ENCODE peak calls at places on chromosomes 3 and 15, in nine cellular contexts. J is stimulated activated CD4-positive, alpha-beta T cell treated with anti-CD3 and anti-CD28 coated beads, Interleukin-12 subunit alpha, Interleukin-12 subunit beta, amount 100 ng/mL, for 48 hours; B is Right ventricle myocardium superior; H is pulmonary artery endothelial cell; K is EH; X is EL; P is IMR-90; U is stimulated activated CD8-positive, alpha-beta memory T cell treated with anti-CD3 and anti-CD28 coated beads, Interleukin-4, amount 100 ng/mL, for 48 hours; W is CD8-positive, alpha-beta memory T cell. Q is an unnamed sample.

GRCh38 chr3:66133853-66134445 is 86.9 kb upstream of the SLC25A26 start:
- DNase-seq in J (no peak), B (no peak), H (peak), K (no peak), X (no peak), P (no peak), U (no peak), W (no peak), Q (no peak)

GRCh38 chr3:55165704-55166103 is 237.8 kb upstream of the LRTM1 start:
- DNase-seq in J (no peak), B (no peak), H (no peak), K (no peak), X (no peak), P (no peak), U (no peak), W (no peak), Q (no peak)

GRCh38 chr15:23372284-23372683 is 17.7 kb downstream of the GOLGA8S start:
- DNase-seq in J (no peak), B (no peak), H (no peak), K (no peak), X (no peak), P (no peak), U (no peak), W (no peak), Q (no peak)

GRCh38 chr3:172153335-172153861 is 114.0 kb downstream of the FNDC3B start:
- DNase-seq in J (no peak), B (peak), H (peak), K (peak), X (peak), P (peak), U (peak), W (no peak), Q (no peak)

GRCh38 chr3:170180107-170180951 is 1.2 kb downstream of the PHC3 start:
- DNase-seq in J (no peak), B (no peak), H (no peak), K (peak), X (peak), P (peak), U (peak), W (no peak), Q (no peak)

GRCh38 chr3:175493296-175493695 is 634.2 kb downstream of the NAALADL2 start:
- DNase-seq in J (no peak), B (no peak), H (no peak), K (no peak), X (no peak), P (peak), U (no peak), W (no peak), Q (no peak)

GRCh38 chr3:27195059-27195458 is 174.1 kb downstream of the NEK10 start:
- DNase-seq in J (no peak), B (no peak), H (no peak), K (peak), X (peak), P (peak), U (no peak), W (no peak), Q (no peak)

GRCh38 chr15:85607141-85607806 is 187.5 kb downstream of the KLHL25 start:
- DNase-seq in J (no peak), B (no peak), H (no peak), K (peak), X (peak), P (peak), U (no peak), W (no peak), Q (no peak)

GRCh38 chr3:72141264-72141663 is 356.3 kb upstream of the PROK2 start:
- DNase-seq in J (no peak), B (no peak), H (no peak), K (no peak), X (no peak), P (no peak), U (no peak), W (no peak), Q (no peak)

GRCh38 chr3:110881069-110881468 is 190.5 kb upstream of the NECTIN3 start:
- DNase-seq in J (no peak), B (peak), H (no peak), K (peak), X (peak), P (peak), U (no peak), W (no peak), Q (no peak)

GRCh38 chr3:16264174-16264707 is 502 bp downstream of the DPH3 start:
- DNase-seq in J (no peak), B (no peak), H (no peak), K (peak), X (no peak), P (no peak), U (no peak), W (no peak), Q (no peak)

GRCh38 chr15:89197503-89197971 is 23.8 kb downstream of the RLBP1 start:
- DNase-seq in J (no peak), B (no peak), H (no peak), K (peak), X (no peak), P (no peak), U (peak), W (no peak), Q (no peak)

GRCh38 chr3:197327701-197328100 is 29.3 kb upstream of the DLG1 start:
- DNase-seq in J (no peak), B (no peak), H (no peak), K (peak), X (no peak), P (peak), U (no peak), W (no peak), Q (no peak)

GRCh38 chr15:101071651-101072050 is 152.5 kb downstream of the LRRK1 start:
- DNase-seq in J (no peak), B (no peak), H (no peak), K (no peak), X (no peak), P (no peak), U (no peak), W (no peak), Q (no peak)

GRCh38 chr15:64883997-64884511 is 27.6 kb upstream of the ANKDD1A start:
- DNase-seq in J (peak), B (peak), H (peak), K (peak), X (peak), P (peak), U (peak), W (peak), Q (peak)

GRCh38 chr3:27715454-27715806 is 6.7 kb downstream of the EOMES start:
- DNase-seq in J (no peak), B (no peak), H (no peak), K (no peak), X (no peak), P (no peak), U (no peak), W (no peak), Q (no peak)

GRCh38 chr3:12303998-12304397 is 15.1 kb downstream of the PPARG start:
- DNase-seq in J (no peak), B (no peak), H (no peak), K (no peak), X (no peak), P (no peak), U (no peak), W (no peak), Q (no peak)

GRCh38 chr15:85582076-85582718 is 201.8 kb downstream of the AKAP13 start:
- DNase-seq in J (no peak), B (no peak), H (no peak), K (no peak), X (no peak), P (peak), U (no peak), W (peak), Q (no peak)

GRCh38 chr15:39785139-39785538 is 2.5 kb upstream of the FSIP1 start:
- DNase-seq in J (no peak), B (no peak), H (no peak), K (no peak), X (no peak), P (no peak), U (no peak), W (no peak), Q (no peak)

GRCh38 chr3:14147617-14148016 is 22.8 kb downstream of the TMEM43 start:
- DNase-seq in J (no peak), B (no peak), H (no peak), K (no peak), X (no peak), P (no peak), U (peak), W (peak), Q (no peak)

GRCh38 chr3:130480736-130481135 is 36.2 kb upstream of the COL6A6 start:
- DNase-seq in J (no peak), B (no peak), H (no peak), K (peak), X (peak), P (peak), U (no peak), W (no peak), Q (no peak)

GRCh38 chr3:61009025-61009424 is 242.2 kb downstream of the FHIT start:
- DNase-seq in J (no peak), B (no peak), H (no peak), K (no peak), X (no peak), P (no peak), U (no peak), W (no peak), Q (no peak)

GRCh38 chr15:75069301-75069925 is 46.0 kb downstream of the PPCDC start:
- DNase-seq in J (no peak), B (no peak), H (no peak), K (no peak), X (no peak), P (no peak), U (peak), W (no peak), Q (peak)

GRCh38 chr15:63277044-63277892 is at the start of gene APH1B:
- DNase-seq in J (peak), B (peak), H (peak), K (peak), X (peak), P (peak), U (peak), W (peak), Q (peak)

GRCh38 chr3:29693863-29694262 is 413.0 kb downstream of the RBMS3 start:
- DNase-seq in J (no peak), B (no peak), H (peak), K (peak), X (peak), P (peak), U (no peak), W (no peak), Q (no peak)

GRCh38 chr15:89018235-89018634 is 70.0 kb upstream of the ABHD2 start:
- DNase-seq in J (no peak), B (peak), H (no peak), K (peak), X (no peak), P (no peak), U (no peak), W (no peak), Q (no peak)

GRCh38 chr15:46442196-46442595 is 807.4 kb downstream of the SQOR start:
- DNase-seq in J (no peak), B (peak), H (no peak), K (peak), X (peak), P (no peak), U (no peak), W (no peak), Q (no peak)

GRCh38 chr3:64918989-64919388 is 231.2 kb upstream of the ADAMTS9 start:
- DNase-seq in J (no peak), B (no peak), H (no peak), K (no peak), X (no peak), P (no peak), U (no peak), W (no peak), Q (no peak)

GRCh38 chr15:100032358-100033080 is 299.3 kb upstream of the LYSMD4 start:
- DNase-seq in J (no peak), B (no peak), H (no peak), K (peak), X (peak), P (peak), U (no peak), W (no peak), Q (no peak)

GRCh38 chr15:66905954-66906353 is 159.4 kb upstream of the SMAD3 start:
- DNase-seq in J (no peak), B (no peak), H (no peak), K (no peak), X (no peak), P (no peak), U (no peak), W (no peak), Q (no peak)

GRCh38 chr3:4926892-4927291 is 52.3 kb upstream of the BHLHE40 start:
- DNase-seq in J (no peak), B (no peak), H (no peak), K (no peak), X (no peak), P (no peak), U (no peak), W (no peak), Q (no peak)

GRCh38 chr3:86990734-86991481 is at the start of gene VGLL3:
- DNase-seq in J (no peak), B (peak), H (peak), K (peak), X (peak), P (peak), U (peak), W (no peak), Q (no peak)

GRCh38 chr3:11393401-11393800 is 121.2 kb downstream of the ATG7 start:
- DNase-seq in J (no peak), B (no peak), H (no peak), K (no peak), X (no peak), P (no peak), U (no peak), W (no peak), Q (no peak)